ENCODE peak calls at places on chromosomes 6 and 20, in seven cellular contexts. Z is M059J, T is heart right ventricle, U is nephron progenitor cell, E is RWPE1, F is G401, N is HEK293T. W is an unnamed sample.

GRCh38 chr20:59134182-59134581 is 29.4 kb upstream of the ZNF831 start:
- DNase-seq in Z (no peak), T (no peak), U (no peak), E (no peak), F (no peak), N (no peak), W (no peak)

GRCh38 chr20:21309678-21310467 is 6.7 kb downstream of the XRN2 start:
- DNase-seq in Z (no peak), T (no peak), U (no peak), E (no peak), F (no peak), N (no peak), W (no peak)

GRCh38 chr6:18536693-18537092 is 149.5 kb downstream of the RNF144B start:
- DNase-seq in Z (no peak), T (no peak), U (no peak), E (no peak), F (no peak), N (no peak), W (no peak)

GRCh38 chr20:34999782-35000181 is 44.1 kb downstream of the MYH7B start:
- DNase-seq in Z (no peak), T (no peak), U (no peak), E (no peak), F (no peak), N (no peak), W (no peak)

GRCh38 chr6:90478278-90478677 is 108.6 kb downstream of the MAP3K7 start:
- DNase-seq in Z (no peak), T (no peak), U (no peak), E (no peak), F (peak), N (peak), W (peak)

GRCh38 chr6:93293399-93294271 is 125.7 kb downstream of the EPHA7 start:
- DNase-seq in Z (no peak), T (no peak), U (no peak), E (no peak), F (peak), N (no peak), W (no peak)

GRCh38 chr6:85450578-85450884 is 648 bp downstream of the NT5E start:
- DNase-seq in Z (no peak), T (no peak), U (no peak), E (no peak), F (no peak), N (no peak), W (no peak)

GRCh38 chr20:821083-822065 is 12.1 kb upstream of the FAM110A start:
- DNase-seq in Z (no peak), T (no peak), U (no peak), E (no peak), F (no peak), N (no peak), W (no peak)

GRCh38 chr20:17699931-17700351 is at the start of gene BANF2:
- DNase-seq in Z (no peak), T (no peak), U (no peak), E (no peak), F (no peak), N (no peak), W (no peak)

GRCh38 chr6:165931675-165932074 is 236.0 kb downstream of the TBXT start:
- DNase-seq in Z (no peak), T (no peak), U (no peak), E (no peak), F (no peak), N (peak), W (no peak)